ENCODE peak calls at places on chromosomes 5 and 9, in six cellular contexts. K is T-helper 17 cell, U is transverse colon, Y is HCT116, W is sigmoid colon, V is neuronal stem cell. F is an unnamed sample.

GRCh38 chr5:1152771-1153282 is 41.0 kb upstream of the SLC12A7 start:
- DNase-seq in K (no peak), U (no peak), Y (no peak), W (no peak), V (no peak), F (no peak)

GRCh38 chr9:121271368-121272351 is 3.7 kb downstream of the GSN start:
- DNase-seq in K (no peak), U (no peak), Y (no peak), W (peak; percentile 82), V (no peak), F (no peak)

GRCh38 chr5:127684722-127685467 is 18.3 kb upstream of the CCDC192 start:
- DNase-seq in K (no peak), U (no peak), Y (no peak), W (no peak), V (no peak), F (no peak)

GRCh38 chr5:160894-161540 is 30.3 kb upstream of the LRRC14B start:
- DNase-seq in K (no peak), U (no peak), Y (no peak), W (no peak), V (no peak), F (no peak)

GRCh38 chr5:131217791-131218190 is 46.1 kb upstream of the CDC42SE2 start:
- DNase-seq in K (no peak), U (no peak), Y (no peak), W (no peak), V (no peak), F (no peak)

GRCh38 chr5:7053528-7054209 is 340.4 kb downstream of the TENT4A start:
- DNase-seq in K (no peak), U (no peak), Y (no peak), W (no peak), V (no peak), F (no peak)

GRCh38 chr9:80841888-80842287 is 847.5 kb downstream of the TLE1 start:
- DNase-seq in K (no peak), U (no peak), Y (no peak), W (no peak), V (no peak), F (no peak)

GRCh38 chr5:106964102-106964501 is 706.6 kb downstream of the EFNA5 start:
- DNase-seq in K (no peak), U (no peak), Y (no peak), W (no peak), V (no peak), F (no peak)

GRCh38 chr5:74103131-74104023 is 477.4 kb downstream of the ARHGEF28 start:
- DNase-seq in K (no peak), U (no peak), Y (no peak), W (no peak), V (no peak), F (no peak)

GRCh38 chr9:93670208-93671029 is 94.0 kb downstream of the PHF2 start:
- DNase-seq in K (peak; percentile 3), U (peak; percentile 5), Y (no peak), W (peak; percentile 62), V (no peak), F (peak; percentile 11)

GRCh38 chr5:81234801-81235200 is 1.7 kb downstream of the CKMT2 start:
- DNase-seq in K (no peak), U (no peak), Y (no peak), W (no peak), V (no peak), F (no peak)

GRCh38 chr5:60851681-60852080 is 7.6 kb upstream of the ELOVL7 start:
- DNase-seq in K (no peak), U (no peak), Y (no peak), W (no peak), V (no peak), F (no peak)

GRCh38 chr9:103731541-103731940 is 362.6 kb upstream of the SMC2 start:
- DNase-seq in K (no peak), U (no peak), Y (no peak), W (no peak), V (no peak), F (no peak)

GRCh38 chr5:58182287-58182841 is 277.5 kb downstream of the PLK2 start:
- DNase-seq in K (no peak), U (no peak), Y (no peak), W (no peak), V (no peak), F (no peak)

GRCh38 chr9:133184971-133185370 is 21.3 kb upstream of the GBGT1 start:
- DNase-seq in K (no peak), U (peak; percentile 42), Y (peak; percentile 64), W (peak; percentile 69), V (no peak), F (peak; percentile 55)

GRCh38 chr9:130846487-130847305 is 11.6 kb downstream of the ABL1 start:
- DNase-seq in K (no peak), U (no peak), Y (no peak), W (peak; percentile 85), V (no peak), F (no peak)

GRCh38 chr5:147898875-147899401 is 7.4 kb downstream of the C5orf46 start:
- DNase-seq in K (no peak), U (no peak), Y (no peak), W (no peak), V (no peak), F (no peak)

GRCh38 chr5:932628-933250 is 40.1 kb downstream of the TRIP13 start:
- DNase-seq in K (no peak), U (no peak), Y (no peak), W (no peak), V (no peak), F (no peak)

GRCh38 chr9:112361602-112362001 is 18.3 kb upstream of the HSDL2 start:
- DNase-seq in K (no peak), U (no peak), Y (peak; percentile 33), W (no peak), V (no peak), F (no peak)

GRCh38 chr9:112366591-112366990 is 13.3 kb upstream of the HSDL2 start:
- DNase-seq in K (no peak), U (no peak), Y (peak; percentile 18), W (no peak), V (no peak), F (no peak)

GRCh38 chr9:112369817-112370216 is 10.1 kb upstream of the HSDL2 start:
- DNase-seq in K (no peak), U (no peak), Y (no peak), W (no peak), V (no peak), F (no peak)

GRCh38 chr9:112371060-112371459 is 8.8 kb upstream of the HSDL2 start:
- DNase-seq in K (no peak), U (no peak), Y (no peak), W (no peak), V (no peak), F (no peak)

GRCh38 chr9:112367465-112367864 is 12.4 kb upstream of the HSDL2 start:
- DNase-seq in K (no peak), U (no peak), Y (no peak), W (no peak), V (no peak), F (no peak)
- H3K9me3 ChIP-seq in K (no peaks in the 10 kb centered on the region), U (no peaks in the 10 kb centered on the region), Y (no peaks in the 10 kb centered on the region), W (no peaks in the 10 kb centered on the region), V (peaks cover 4% of the 10 kb centered on the region), F (no peaks in the 10 kb centered on the region)

DNA sequence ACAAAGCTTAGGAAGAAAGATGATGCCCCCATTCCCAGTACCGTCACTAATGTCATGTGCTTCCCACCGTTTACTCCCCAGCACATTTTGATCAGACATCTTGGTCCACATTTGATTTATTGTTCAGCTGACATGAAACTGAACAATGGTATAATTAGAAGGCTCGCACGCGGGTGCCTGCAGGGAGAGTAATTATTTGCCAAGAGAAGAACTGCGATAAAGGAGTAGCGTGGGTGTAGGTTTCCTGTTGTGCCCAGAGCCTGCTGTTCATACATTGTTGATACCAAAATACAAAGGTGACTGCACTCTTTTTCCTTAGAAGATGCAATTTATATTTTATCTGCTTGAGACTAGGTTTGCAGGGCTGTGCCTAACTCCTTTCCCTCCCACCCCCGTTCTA is 241.8 kb upstream of the MSX2 start:
- DNase-seq in K (no peak), U (no peak), Y (no peak), W (no peak), V (no peak), F (no peak)
- H3K9me3 ChIP-seq in K (no peaks in the 10 kb centered on the region), U (peaks cover 9% of the 10 kb centered on the region), Y (no peaks in the 10 kb centered on the region), W (peaks cover 8% of the 10 kb centered on the region), V (peaks cover 4% of the 10 kb centered on the region), F (no peaks in the 10 kb centered on the region)

GRCh38 chr5:179451813-179452196 is 98.5 kb upstream of the RUFY1 start:
- DNase-seq in K (no peak), U (no peak), Y (no peak), W (no peak), V (no peak), F (no peak)

GRCh38 chr5:179453616-179454015 is 96.7 kb upstream of the RUFY1 start:
- DNase-seq in K (no peak), U (no peak), Y (no peak), W (peak; percentile 40), V (no peak), F (no peak)

GRCh38 chr5:179454354-179454753 is 96.0 kb upstream of the RUFY1 start:
- DNase-seq in K (no peak), U (no peak), Y (no peak), W (no peak), V (no peak), F (no peak)

GRCh38 chr5:179452356-179453230 is 97.8 kb upstream of the RUFY1 start:
- DNase-seq in K (no peak), U (no peak), Y (no peak), W (peak; percentile 58), V (no peak), F (no peak)

GRCh38 chr5:179451099-179451812 is 99.1 kb upstream of the RUFY1 start:
- DNase-seq in K (no peak), U (no peak), Y (no peak), W (peak; percentile 27), V (no peak), F (no peak)
- H3K9me3 ChIP-seq in K (no peaks in the 10 kb centered on the region), U (no peaks in the 10 kb centered on the region), Y (no peaks in the 10 kb centered on the region), W (no peaks in the 10 kb centered on the region), V (peaks cover 6% of the 10 kb centered on the region), F (no peaks in the 10 kb centered on the region)

GRCh38 chr5:175146733-175147132 is 297.2 kb downstream of the DRD1 start:
- DNase-seq in K (no peak), U (no peak), Y (no peak), W (no peak), V (no peak), F (no peak)

DNA sequence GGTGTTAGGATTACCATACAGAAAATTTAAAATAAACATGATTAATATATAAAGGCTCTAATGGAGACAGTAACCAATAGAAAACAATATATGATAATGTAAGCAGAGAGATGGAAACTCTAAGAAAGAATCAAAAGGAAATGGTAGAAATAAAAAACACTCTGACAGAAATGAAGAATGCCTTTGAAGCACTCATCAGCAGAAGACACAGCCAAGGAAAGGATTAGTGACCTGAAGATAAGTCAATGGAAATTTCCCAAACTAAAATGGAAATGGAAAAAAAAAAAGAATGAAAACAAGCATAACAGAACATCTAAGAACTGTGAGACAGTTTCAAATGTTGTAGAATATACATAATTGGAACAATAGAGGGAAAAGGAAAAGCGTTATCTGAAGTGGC is 302.6 kb downstream of the DRD1 start:
- DNase-seq in K (no peak), U (no peak), Y (no peak), W (no peak), V (no peak), F (no peak)
- H3K9me3 ChIP-seq in K (no peaks in the 10 kb centered on the region), U (no peaks in the 10 kb centered on the region), Y (no peaks in the 10 kb centered on the region), W (peaks cover 3% of the 10 kb centered on the region), V (no peaks in the 10 kb centered on the region), F (no peaks in the 10 kb centered on the region)

GRCh38 chr5:3123763-3124157 is 372.3 kb upstream of the IRX2 start:
- DNase-seq in K (no peak), U (no peak), Y (no peak), W (no peak), V (no peak), F (no peak)
- H3K9me3 ChIP-seq in K (no peaks in the 10 kb centered on the region), U (no peaks in the 10 kb centered on the region), Y (peaks cover 19% of the 10 kb centered on the region), W (no peaks in the 10 kb centered on the region), V (no peaks in the 10 kb centered on the region), F (no peaks in the 10 kb centered on the region)

GRCh38 chr5:178981381-178981780 is 13.7 kb downstream of the GRM6 start:
- DNase-seq in K (no peak), U (no peak), Y (no peak), W (no peak), V (no peak), F (no peak)
- H3K9me3 ChIP-seq in K (no peaks in the 10 kb centered on the region), U (peaks cover 82% of the 10 kb centered on the region), Y (peaks cover 4% of the 10 kb centered on the region), W (peaks cover 23% of the 10 kb centered on the region), V (peaks cover 53% of the 10 kb centered on the region), F (no peaks in the 10 kb centered on the region)

F was measured in colonic mucosa.